ENCODE peak calls at places on chromosomes 5 and 9, in five cellular contexts. One of them, this sample, is unnamed.

GRCh38 chr5:16685069-16685468 is 68.3 kb upstream of the RETREG1 start:
- DNase-seq in cerebellar cortex: no peak
- DNase-seq in posterior vena cava: no peak
- DNase-seq in activated naive CD4-positive, alpha-beta T cell treated with anti-CD3 and anti-CD28 coated beads for 36 hours: no peak
- DNase-seq in NCI-H510A treated with DMSO at 0.1 percent for 48 hours: no peak
- DNase-seq in this sample: no peak

GRCh38 chr5:132134384-132134783 is 60.8 kb downstream of the CSF2 start:
- DNase-seq in activated naive CD4-positive, alpha-beta T cell treated with anti-CD3 and anti-CD28 coated beads for 36 hours: no peak
- DNase-seq in NCI-H510A treated with DMSO at 0.1 percent for 48 hours: no peak
- DNase-seq in cerebellar cortex: no peak
- DNase-seq in posterior vena cava: no peak
- DNase-seq in this sample: no peak

GRCh38 chr9:134358026-134358967 is 32.0 kb downstream of the RXRA start:
- DNase-seq in posterior vena cava: no peak
- DNase-seq in cerebellar cortex: no peak
- DNase-seq in NCI-H510A treated with DMSO at 0.1 percent for 48 hours: no peak
- DNase-seq in activated naive CD4-positive, alpha-beta T cell treated with anti-CD3 and anti-CD28 coated beads for 36 hours: no peak
- DNase-seq in this sample: peak; percentile 45

GRCh38 chr5:154038241-154038603 is 488 bp downstream of the FAM114A2 start:
- DNase-seq in activated naive CD4-positive, alpha-beta T cell treated with anti-CD3 and anti-CD28 coated beads for 36 hours: peak; percentile 36
- DNase-seq in posterior vena cava: no peak
- DNase-seq in NCI-H510A treated with DMSO at 0.1 percent for 48 hours: peak; percentile 27
- DNase-seq in cerebellar cortex: no peak
- DNase-seq in this sample: peak; percentile 25

GRCh38 chr5:93874080-93874479 is 132.7 kb upstream of the POU5F2 start:
- DNase-seq in cerebellar cortex: no peak
- DNase-seq in activated naive CD4-positive, alpha-beta T cell treated with anti-CD3 and anti-CD28 coated beads for 36 hours: no peak
- DNase-seq in NCI-H510A treated with DMSO at 0.1 percent for 48 hours: no peak
- DNase-seq in posterior vena cava: no peak
- DNase-seq in this sample: no peak

GRCh38 chr9:34337404-34337803 is 8.0 kb downstream of the NUDT2 start:
- DNase-seq in cerebellar cortex: no peak
- DNase-seq in activated naive CD4-positive, alpha-beta T cell treated with anti-CD3 and anti-CD28 coated beads for 36 hours: no peak
- DNase-seq in posterior vena cava: no peak
- DNase-seq in NCI-H510A treated with DMSO at 0.1 percent for 48 hours: no peak
- DNase-seq in this sample: no peak

GRCh38 chr5:41794478-41794877 is 75.7 kb downstream of the OXCT1 start:
- DNase-seq in activated naive CD4-positive, alpha-beta T cell treated with anti-CD3 and anti-CD28 coated beads for 36 hours: no peak
- DNase-seq in NCI-H510A treated with DMSO at 0.1 percent for 48 hours: no peak
- DNase-seq in posterior vena cava: no peak
- DNase-seq in cerebellar cortex: no peak
- DNase-seq in this sample: no peak

GRCh38 chr5:79568632-79569190 is 43.5 kb upstream of the TENT2 start:
- DNase-seq in posterior vena cava: no peak
- DNase-seq in activated naive CD4-positive, alpha-beta T cell treated with anti-CD3 and anti-CD28 coated beads for 36 hours: no peak
- DNase-seq in cerebellar cortex: no peak
- DNase-seq in NCI-H510A treated with DMSO at 0.1 percent for 48 hours: no peak
- DNase-seq in this sample: no peak

GRCh38 chr9:129552064-129552463 is 68.8 kb downstream of the C9orf50 start:
- DNase-seq in cerebellar cortex: no peak
- DNase-seq in NCI-H510A treated with DMSO at 0.1 percent for 48 hours: no peak
- DNase-seq in activated naive CD4-positive, alpha-beta T cell treated with anti-CD3 and anti-CD28 coated beads for 36 hours: no peak
- DNase-seq in posterior vena cava: peak; percentile 45
- DNase-seq in this sample: no peak

GRCh38 chr5:15463231-15463630 is 36.7 kb upstream of the FBXL7 start:
- DNase-seq in activated naive CD4-positive, alpha-beta T cell treated with anti-CD3 and anti-CD28 coated beads for 36 hours: no peak
- DNase-seq in cerebellar cortex: peak; percentile 4
- DNase-seq in NCI-H510A treated with DMSO at 0.1 percent for 48 hours: peak; percentile 36
- DNase-seq in posterior vena cava: no peak
- DNase-seq in this sample: no peak

GRCh38 chr5:137561572-137561971 is 62.4 kb upstream of the SPOCK1 start:
- DNase-seq in NCI-H510A treated with DMSO at 0.1 percent for 48 hours: no peak
- DNase-seq in posterior vena cava: no peak
- DNase-seq in cerebellar cortex: no peak
- DNase-seq in activated naive CD4-positive, alpha-beta T cell treated with anti-CD3 and anti-CD28 coated beads for 36 hours: no peak
- DNase-seq in this sample: no peak

GRCh38 chr5:97192580-97193421 is 9.8 kb upstream of the RIOK2 start:
- DNase-seq in activated naive CD4-positive, alpha-beta T cell treated with anti-CD3 and anti-CD28 coated beads for 36 hours: no peak
- DNase-seq in NCI-H510A treated with DMSO at 0.1 percent for 48 hours: no peak
- DNase-seq in cerebellar cortex: no peak
- DNase-seq in posterior vena cava: no peak
- DNase-seq in this sample: peak; percentile 81

GRCh38 chr5:6371079-6371810 is 7.1 kb downstream of the MED10 start:
- DNase-seq in posterior vena cava: no peak
- DNase-seq in activated naive CD4-positive, alpha-beta T cell treated with anti-CD3 and anti-CD28 coated beads for 36 hours: no peak
- DNase-seq in cerebellar cortex: no peak
- DNase-seq in NCI-H510A treated with DMSO at 0.1 percent for 48 hours: no peak
- DNase-seq in this sample: no peak

GRCh38 chr5:113114559-113114958 is 138.0 kb downstream of the DCP2 start:
- DNase-seq in cerebellar cortex: no peak
- DNase-seq in posterior vena cava: no peak
- DNase-seq in NCI-H510A treated with DMSO at 0.1 percent for 48 hours: no peak
- DNase-seq in activated naive CD4-positive, alpha-beta T cell treated with anti-CD3 and anti-CD28 coated beads for 36 hours: no peak
- DNase-seq in this sample: no peak

GRCh38 chr9:4662989-4663792 is 1.1 kb downstream of the PLPP6 start:
- DNase-seq in posterior vena cava: no peak
- DNase-seq in NCI-H510A treated with DMSO at 0.1 percent for 48 hours: no peak
- DNase-seq in cerebellar cortex: no peak
- DNase-seq in activated naive CD4-positive, alpha-beta T cell treated with anti-CD3 and anti-CD28 coated beads for 36 hours: no peak
- DNase-seq in this sample: peak; percentile 33

GRCh38 chr5:82624018-82624417 is 345.9 kb upstream of the RPS23 start:
- DNase-seq in posterior vena cava: no peak
- DNase-seq in NCI-H510A treated with DMSO at 0.1 percent for 48 hours: no peak
- DNase-seq in cerebellar cortex: no peak
- DNase-seq in activated naive CD4-positive, alpha-beta T cell treated with anti-CD3 and anti-CD28 coated beads for 36 hours: no peak
- DNase-seq in this sample: no peak

GRCh38 chr9:133154097-133154989 is 9.4 kb downstream of the GBGT1 start:
- DNase-seq in posterior vena cava: peak; percentile 40
- DNase-seq in cerebellar cortex: no peak
- DNase-seq in activated naive CD4-positive, alpha-beta T cell treated with anti-CD3 and anti-CD28 coated beads for 36 hours: no peak
- DNase-seq in NCI-H510A treated with DMSO at 0.1 percent for 48 hours: no peak
- DNase-seq in this sample: no peak